ENCODE peak calls at places on chromosomes 4 and X, in seven cellular contexts. A is CD4-positive, alpha-beta T cell; Q is GM23338; C is OCI-LY7; U is tibial artery; R is brain microvascular endothelial cell; N is fibroblast of lung. L is an unnamed sample.

GRCh38 chr4:2044119-2044485 is 15.0 kb upstream of the NAT8L start:
- DNase-seq in A (no peak), Q (no peak), C (no peak), U (no peak), R (no peak), N (no peak), L (no peak)

GRCh38 chrX:105608745-105609144 is 213.6 kb upstream of the NRK start:
- DNase-seq in A (no peak), Q (no peak), C (no peak), U (no peak), R (no peak), N (peak), L (no peak)

GRCh38 chrX:46327229-46328081 is 217.8 kb downstream of the ZNF674 start:
- DNase-seq in A (no peak), Q (peak), C (no peak), U (no peak), R (peak), N (peak), L (peak)

GRCh38 chr4:1116837-1117236 is 3.5 kb upstream of the RNF212 start:
- DNase-seq in A (no peak), Q (no peak), C (no peak), U (no peak), R (no peak), N (peak), L (no peak)

GRCh38 chrX:6184900-6185515 is 43.7 kb downstream of the NLGN4X start:
- DNase-seq in A (no peak), Q (no peak), C (peak), U (no peak), R (no peak), N (no peak), L (no peak)

GRCh38 chrX:2894885-2895292 is 34.2 kb downstream of the ARSD start:
- DNase-seq in A (no peak), Q (no peak), C (no peak), U (no peak), R (no peak), N (peak), L (peak)

GRCh38 chr4:59973496-59973895 is 1226.6 kb upstream of the ADGRL3 start:
- DNase-seq in A (no peak), Q (no peak), C (no peak), U (no peak), R (peak), N (no peak), L (no peak)

GRCh38 chr4:181465826-181466225 is 777.4 kb upstream of the TENM3 start:
- DNase-seq in A (no peak), Q (no peak), C (no peak), U (no peak), R (no peak), N (no peak), L (no peak)

GRCh38 chr4:26931451-26931850 is 70.8 kb downstream of the STIM2 start:
- DNase-seq in A (no peak), Q (no peak), C (no peak), U (no peak), R (no peak), N (no peak), L (no peak)

GRCh38 chr4:61795998-61796397 is 595.9 kb downstream of the ADGRL3 start:
- DNase-seq in A (no peak), Q (no peak), C (no peak), U (no peak), R (no peak), N (no peak), L (no peak)

GRCh38 chr4:9704551-9705332 is 76.7 kb upstream of the DRD5 start:
- DNase-seq in A (no peak), Q (peak), C (no peak), U (no peak), R (no peak), N (no peak), L (no peak)

GRCh38 chrX:39527045-39527444 is 570.7 kb downstream of the BCOR start:
- DNase-seq in A (no peak), Q (no peak), C (no peak), U (no peak), R (peak), N (peak), L (no peak)

GRCh38 chr4:179748837-179749236 is 2306.6 kb upstream of the AGA start:
- DNase-seq in A (no peak), Q (no peak), C (no peak), U (no peak), R (no peak), N (no peak), L (no peak)

GRCh38 chr4:1196421-1197183 is 24.2 kb upstream of the SPON2 start:
- DNase-seq in A (no peak), Q (no peak), C (no peak), U (no peak), R (no peak), N (no peak), L (no peak)

GRCh38 chr4:42428036-42428435 is 30.7 kb downstream of the SHISA3 start:
- DNase-seq in A (no peak), Q (peak), C (no peak), U (no peak), R (no peak), N (no peak), L (no peak)

GRCh38 chr4:52192697-52193096 is 141.6 kb downstream of the SPATA18 start:
- DNase-seq in A (no peak), Q (no peak), C (no peak), U (no peak), R (no peak), N (no peak), L (no peak)

GRCh38 chr4:118910221-118910620 is 21.6 kb downstream of the SYNPO2 start:
- DNase-seq in A (no peak), Q (no peak), C (no peak), U (no peak), R (no peak), N (no peak), L (peak)

GRCh38 chr4:101158136-101158485 is 189.2 kb downstream of the PPP3CA start:
- DNase-seq in A (no peak), Q (no peak), C (no peak), U (no peak), R (no peak), N (no peak), L (no peak)

GRCh38 chrX:68503830-68504229 is 5.0 kb downstream of the YIPF6 start:
- DNase-seq in A (no peak), Q (no peak), C (no peak), U (no peak), R (no peak), N (no peak), L (no peak)

GRCh38 chr4:187321741-187322140 is 598.1 kb upstream of the FAT1 start:
- DNase-seq in A (no peak), Q (no peak), C (no peak), U (no peak), R (peak), N (no peak), L (no peak)

GRCh38 chrX:123450217-123450616 is 266.1 kb downstream of the GRIA3 start:
- DNase-seq in A (no peak), Q (peak), C (peak), U (no peak), R (no peak), N (peak), L (no peak)

GRCh38 chr4:122117743-122118142 is 34.4 kb upstream of the BLTP1 start:
- DNase-seq in A (no peak), Q (no peak), C (no peak), U (no peak), R (no peak), N (peak), L (no peak)

GRCh38 chr4:121189811-121190210 is 25.7 kb upstream of the TNIP3 start:
- DNase-seq in A (peak), Q (no peak), C (peak), U (no peak), R (no peak), N (no peak), L (no peak)

GRCh38 chr4:183563874-183564273 is 59.0 kb downstream of the ING2 start:
- DNase-seq in A (no peak), Q (no peak), C (no peak), U (no peak), R (no peak), N (peak), L (peak)

GRCh38 chrX:17549005-17549685 is 174.1 kb downstream of the NHS start:
- DNase-seq in A (no peak), Q (no peak), C (no peak), U (no peak), R (no peak), N (no peak), L (no peak)

GRCh38 chr4:16125571-16126445 is 42.0 kb upstream of the PROM1 start:
- DNase-seq in A (no peak), Q (peak), C (no peak), U (no peak), R (no peak), N (no peak), L (no peak)

GRCh38 chrX:115591856-115592842 is 31.2 kb downstream of the PLS3 start:
- DNase-seq in A (no peak), Q (no peak), C (no peak), U (no peak), R (no peak), N (no peak), L (peak)

GRCh38 chr4:145507636-145508035 is 26.0 kb downstream of the SMAD1 start:
- DNase-seq in A (no peak), Q (no peak), C (peak), U (no peak), R (no peak), N (peak), L (peak)

GRCh38 chr4:111323916-111324315 is 701.0 kb upstream of the PITX2 start:
- DNase-seq in A (no peak), Q (no peak), C (no peak), U (no peak), R (peak), N (peak), L (no peak)

GRCh38 chrX:80572636-80573035 is 152.4 kb downstream of the TENT5D start:
- DNase-seq in A (no peak), Q (no peak), C (no peak), U (no peak), R (no peak), N (no peak), L (no peak)

GRCh38 chrX:80576815-80577533 is 156.7 kb downstream of the TENT5D start:
- DNase-seq in A (no peak), Q (no peak), C (no peak), U (no peak), R (no peak), N (no peak), L (no peak)

GRCh38 chrX:80576267-80576666 is 156.0 kb downstream of the TENT5D start:
- DNase-seq in A (no peak), Q (no peak), C (no peak), U (no peak), R (no peak), N (no peak), L (no peak)

GRCh38 chrX:80573275-80573674 is 153.0 kb downstream of the TENT5D start:
- DNase-seq in A (no peak), Q (no peak), C (no peak), U (no peak), R (no peak), N (no peak), L (no peak)

DNA sequence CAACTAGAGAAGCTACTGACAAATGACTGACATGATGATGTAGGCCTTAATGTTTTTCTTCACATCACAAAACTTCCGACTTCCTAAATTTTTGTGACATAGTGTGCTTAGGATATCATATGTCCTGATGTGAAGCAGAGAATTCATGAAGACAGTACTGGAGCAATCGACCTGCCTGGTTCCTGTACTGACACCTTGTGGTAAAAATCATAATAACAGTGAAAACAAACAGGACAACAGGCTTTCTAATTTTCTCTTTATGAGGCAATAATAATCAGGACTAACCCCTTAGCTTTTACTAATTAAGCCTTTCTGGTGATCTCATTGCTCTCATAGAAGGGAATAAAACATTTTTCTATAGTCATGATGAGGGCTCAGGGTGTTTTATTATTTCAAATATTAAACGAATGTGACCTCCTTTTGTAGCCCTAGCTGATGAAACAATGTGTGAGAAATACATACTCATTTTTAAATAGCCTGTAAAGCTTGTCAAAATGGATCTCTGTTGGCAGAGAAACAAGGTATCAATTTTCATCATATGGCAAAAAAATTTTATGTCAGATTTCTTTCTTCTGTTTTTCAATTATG is 158.4 kb downstream of the TENT5D start:
- DNase-seq in A (no peak), Q (peak), C (peak), U (no peak), R (no peak), N (peak), L (no peak)
- TF ChIP-seq CTCF in A (no peak), Q (peak), C (peak), U (no peak), R (peak), N (no peak), L (peak)

GRCh38 chr4:81469774-81470455 is 1.8 kb downstream of the RASGEF1B start:
- DNase-seq in A (no peak), Q (no peak), C (no peak), U (no peak), R (no peak), N (no peak), L (no peak)
- H3K27ac ChIP-seq in A (no peak), Q (no peak), C (peak), U (peak), R (no peak), N (no peak), L (no peak)

DNA sequence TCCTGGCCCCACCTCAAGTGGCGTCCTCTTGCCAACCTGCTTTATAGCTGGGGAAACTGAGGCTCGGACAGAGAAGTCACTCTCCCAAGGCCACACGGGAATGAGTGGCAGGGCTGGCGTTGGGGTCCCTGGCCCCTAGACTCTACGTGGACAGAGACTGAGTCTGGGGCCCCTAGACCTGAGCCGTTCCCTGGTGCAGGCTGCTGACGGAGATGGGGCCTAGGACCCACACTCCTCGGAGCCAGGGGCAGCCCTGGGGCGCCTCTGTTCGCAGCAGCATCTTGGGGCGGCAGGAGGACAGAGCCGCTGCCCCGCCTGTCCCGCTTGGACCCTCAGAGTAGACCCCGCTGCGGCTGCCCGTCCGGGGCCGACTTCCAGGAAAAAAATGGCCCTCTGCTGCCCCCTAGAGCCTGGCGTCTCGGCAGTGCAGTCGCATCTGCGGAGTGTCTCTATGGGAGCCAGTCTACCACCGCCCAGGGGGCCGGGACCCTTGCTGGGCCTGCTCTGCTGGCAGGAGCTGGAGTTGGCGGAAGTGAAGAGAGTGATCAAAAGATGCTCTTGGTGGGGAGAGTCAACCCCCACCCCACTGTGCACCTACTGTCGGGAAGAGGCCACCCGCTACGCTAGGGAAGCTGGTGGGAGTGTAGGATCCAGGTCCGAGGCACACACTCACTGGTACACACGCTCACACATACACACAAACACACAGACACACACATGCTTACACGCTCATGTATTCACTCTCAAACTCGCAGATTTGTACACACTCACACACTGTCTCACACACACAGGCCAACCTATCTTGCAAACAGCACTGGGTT is 220.1 kb downstream of the AFAP1 start:
- DNase-seq in A (peak), Q (peak), C (peak), U (peak), R (no peak), N (peak), L (no peak)
- TF ChIP-seq CTCF in A (peak), Q (peak), C (peak), U (peak), R (peak), N (peak), L (peak)

GRCh38 chr4:18540349-18540748 is 518.8 kb upstream of the LCORL start:
- DNase-seq in A (no peak), Q (no peak), C (no peak), U (no peak), R (no peak), N (no peak), L (no peak)
- H3K27ac ChIP-seq in A (no peak), Q (no peak), C (no peak), U (no peak), R (no peak), N (no peak), L (no peak)

DNA sequence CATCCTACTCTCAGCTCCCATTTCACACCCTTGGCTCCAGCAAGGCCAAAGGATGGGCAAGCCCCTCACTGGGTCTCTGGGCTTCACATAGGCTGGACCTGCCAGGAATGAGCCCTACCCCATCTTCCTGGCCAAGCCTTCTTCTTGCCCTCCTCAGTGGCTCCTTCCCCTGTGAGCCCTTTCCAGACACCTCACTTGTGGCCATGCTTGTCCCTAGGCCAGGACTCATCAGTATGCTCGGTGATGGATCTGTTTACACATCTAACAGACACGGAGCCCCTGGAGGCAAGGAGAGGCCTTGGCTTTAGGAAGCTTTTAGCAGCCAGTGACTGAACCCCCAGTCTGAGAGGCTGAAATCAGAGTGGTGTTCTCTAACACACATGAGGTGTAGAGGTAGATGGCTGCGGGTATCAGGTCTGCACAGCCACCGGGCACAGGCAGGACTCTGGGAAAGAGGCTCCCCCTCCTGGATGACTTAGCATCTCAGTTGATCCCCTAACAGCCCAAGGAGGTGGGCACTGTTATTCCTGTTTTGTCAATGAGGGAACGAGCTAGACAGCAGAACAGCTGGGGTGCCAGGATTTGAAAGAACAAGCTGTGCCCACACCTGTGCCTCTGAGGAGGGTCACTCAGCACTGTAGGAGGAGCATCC is 44.8 kb downstream of the PPP2R2C start:
- DNase-seq in A (no peak), Q (peak), C (no peak), U (no peak), R (no peak), N (no peak), L (no peak)
- TF ChIP-seq CTCF in A (no peak), Q (peak), C (peak), U (no peak), R (peak), N (no peak), L (no peak)

DNA sequence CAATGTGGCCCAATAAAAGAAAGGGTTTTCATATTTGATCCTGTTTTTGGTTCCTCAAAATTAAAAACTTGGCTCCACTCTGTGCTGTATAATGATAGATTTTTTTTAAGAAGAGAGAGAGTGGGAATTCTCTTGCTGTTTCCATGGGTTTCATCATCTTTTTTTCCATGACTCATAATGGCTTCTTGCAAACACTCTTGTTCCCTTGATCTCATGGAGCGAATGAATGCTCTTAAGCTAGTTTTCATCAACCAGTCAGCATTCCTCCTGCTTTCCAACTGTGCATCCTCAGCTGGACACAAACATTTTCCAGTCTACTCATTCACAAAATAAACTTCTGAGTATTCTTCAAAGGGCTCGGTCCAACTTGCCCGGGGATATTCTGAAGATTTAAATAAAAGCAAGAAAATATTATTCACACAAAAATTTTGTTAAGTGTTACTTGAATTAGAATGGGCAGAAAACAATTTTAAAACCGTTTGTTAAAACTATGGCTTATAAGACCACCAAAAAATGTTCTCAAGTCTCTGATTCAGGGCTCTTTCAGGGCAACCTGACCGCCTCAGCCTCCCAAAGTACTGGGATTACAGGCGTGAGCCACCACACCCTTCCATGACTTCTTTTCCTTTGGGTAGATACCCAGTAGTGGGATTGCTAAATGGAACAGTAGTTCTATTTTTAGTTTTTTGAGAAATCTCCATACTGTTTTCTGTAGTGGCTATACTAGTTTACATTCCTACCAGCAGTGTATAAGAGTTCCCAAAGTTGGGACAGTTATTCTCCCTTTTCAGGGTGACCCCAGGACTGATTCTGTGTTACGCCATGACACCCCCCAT is 64.7 kb downstream of the TMEM156 start:
- DNase-seq in A (no peak), Q (no peak), C (no peak), U (no peak), R (peak), N (peak), L (peak)
- H3K27ac ChIP-seq in A (no peak), Q (no peak), C (no peak), U (no peak), R (peak), N (peak), L (peak)